ENCODE peak calls at places on chromosomes 13 and 19, in five cellular contexts. M is neuronal stem cell, Q is H1, S is IMR-90, O is mesenchymal stem cell. H is an unnamed sample.

GRCh38 chr19:55585658-55586339 is 5.2 kb upstream of the ZNF579 start:
- DNase-seq in M (peak), S (peak), O (peak), Q (no peak), H (no peak)

GRCh38 chr19:45492627-45493470 is 4.0 kb downstream of the RTN2 start:
- DNase-seq in O (peak), M (no peak), Q (no peak), S (peak), H (peak)

GRCh38 chr19:46602392-46603194 is 1.5 kb downstream of the CALM3 start:
- DNase-seq in S (no peak), Q (no peak), M (no peak), O (no peak), H (no peak)

GRCh38 chr19:21694171-21694906 is 73.0 kb downstream of the ZNF100 start:
- DNase-seq in O (no peak), M (no peak), Q (no peak), S (no peak), H (no peak)

GRCh38 chr19:8610041-8610927 is at the start of gene ADAMTS10:
- DNase-seq in O (no peak), Q (no peak), S (peak), M (no peak), H (no peak)

GRCh38 chr19:35031072-35031881 is 1.0 kb downstream of the SCN1B start:
- DNase-seq in M (no peak), O (peak), S (peak), Q (no peak), H (peak)

GRCh38 chr19:19486343-19487076 is 28.8 kb downstream of the TSSK6 start:
- DNase-seq in Q (no peak), S (no peak), M (no peak), O (no peak), H (peak)

GRCh38 chr13:110274687-110275086 is 32.3 kb downstream of the COL4A1 start:
- DNase-seq in O (no peak), S (no peak), M (no peak), Q (no peak), H (peak)

GRCh38 chr19:35184267-35184666 is 29.7 kb downstream of the FXYD5 start:
- DNase-seq in O (no peak), M (no peak), S (no peak), Q (no peak), H (no peak)

GRCh38 chr13:75547917-75548316 is 1.7 kb upstream of the UCHL3 start:
- DNase-seq in Q (no peak), M (no peak), O (no peak), S (peak), H (peak)

GRCh38 chr13:75544681-75545333 is 4.8 kb upstream of the UCHL3 start:
- DNase-seq in Q (no peak), S (peak), O (peak), M (no peak), H (peak)

GRCh38 chr13:75550159-75550567 is 572 bp downstream of the UCHL3 start:
- DNase-seq in Q (no peak), O (peak), M (no peak), S (peak), H (peak)

GRCh38 chr13:75554981-75555380 is 5.4 kb downstream of the UCHL3 start:
- DNase-seq in Q (no peak), O (no peak), M (no peak), S (peak), H (no peak)

DNA sequence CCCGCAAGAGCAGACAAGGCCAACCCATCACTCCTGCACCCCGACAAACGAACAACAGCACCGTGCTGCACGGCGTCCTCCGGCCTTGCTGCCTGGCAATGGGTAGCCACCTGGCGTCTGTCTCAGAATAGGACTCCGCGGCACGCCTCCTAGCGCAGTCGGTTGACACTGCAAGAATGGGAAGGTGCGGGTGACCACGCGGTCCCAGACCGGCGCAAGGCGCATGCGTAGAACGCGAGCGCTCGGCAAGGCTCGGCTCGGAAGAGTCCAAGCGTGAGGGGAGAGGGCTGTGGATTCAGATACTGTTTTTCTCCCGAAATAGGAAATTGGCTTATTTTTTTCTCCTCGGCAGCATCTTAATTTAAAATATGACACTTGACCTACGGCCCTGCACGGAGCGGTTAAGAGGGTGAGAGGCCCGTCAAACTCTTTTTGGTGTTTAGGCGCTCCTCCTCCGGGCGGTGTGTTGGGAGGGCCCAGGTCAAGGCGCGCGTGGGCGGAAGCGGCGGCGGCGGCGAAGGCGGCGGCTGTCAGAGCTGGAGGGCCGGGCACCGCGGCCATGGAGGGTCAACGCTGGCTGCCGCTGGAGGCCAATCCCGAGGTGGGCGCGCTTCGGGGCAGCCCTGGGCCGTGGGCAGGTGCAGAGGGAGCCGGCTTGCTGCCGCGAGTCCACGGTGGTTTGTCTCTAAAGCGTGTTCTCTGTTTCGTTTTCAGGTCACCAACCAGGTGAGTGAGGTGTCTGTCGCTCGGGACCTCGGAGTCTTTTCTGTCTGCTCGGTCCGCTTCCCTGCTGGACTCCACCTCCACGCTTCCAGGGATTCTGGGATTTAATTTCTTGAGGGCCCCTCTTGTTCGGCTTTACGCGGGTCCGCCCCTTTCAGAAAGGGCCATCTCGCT is at the start of gene UCHL3:
- DNase-seq in S (peak), M (peak), Q (peak), O (peak), H (peak)
- H3K18ac ChIP-seq in S (peak), M (peak), Q (peak), O (peak), H (peak)

GRCh38 chr13:100543872-100544602 is 44.6 kb downstream of the GGACT start:
- DNase-seq in Q (no peak), M (no peak), S (no peak), O (no peak), H (no peak)
- H3K4me3 ChIP-seq in Q (no peak), M (no peak), S (no peak), O (no peak), H (no peak)

GRCh38 chr19:31416548-31416947 is 67.3 kb upstream of the TSHZ3 start:
- DNase-seq in O (no peak), S (no peak), Q (no peak), M (no peak), H (no peak)
- H4K91ac ChIP-seq in O (no peak), S (no peak), Q (peak), M (no peak), H (no peak)

DNA sequence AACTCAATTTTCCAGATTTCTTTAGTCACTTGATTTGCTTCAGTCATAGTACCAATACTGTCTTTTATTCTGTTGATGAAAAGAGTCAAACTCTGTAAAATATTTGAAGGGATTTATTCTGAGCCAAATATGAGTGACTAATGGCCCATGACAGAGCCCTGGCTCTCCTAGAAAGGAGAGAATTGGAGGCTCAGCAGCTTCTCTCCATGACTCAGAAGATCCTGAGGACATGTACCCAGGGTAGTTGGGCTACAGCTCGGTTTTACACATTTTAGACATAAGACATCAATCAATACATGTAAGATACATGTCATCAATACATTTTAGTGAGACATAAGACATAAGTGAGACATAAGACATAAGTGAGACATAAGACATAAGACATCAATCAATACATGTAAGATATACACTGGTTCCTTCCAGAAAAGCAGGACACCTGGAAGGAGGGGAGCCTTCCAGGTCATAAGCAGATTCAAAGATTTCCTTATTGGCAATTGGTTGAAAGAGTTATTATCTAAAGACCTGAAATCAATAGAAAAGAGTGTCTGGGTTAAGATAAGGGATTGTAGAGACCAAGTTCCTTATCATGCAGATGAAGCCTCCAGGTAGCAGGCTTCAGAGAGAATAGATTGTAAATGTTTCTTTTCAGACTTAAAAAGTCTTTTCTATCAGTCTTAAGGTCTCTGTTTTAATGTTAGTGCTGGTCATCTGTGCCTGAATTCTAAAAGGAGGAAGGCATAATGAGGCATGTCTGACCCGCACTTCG is 179.8 kb upstream of the RFC3 start:
- DNase-seq in Q (no peak), O (peak), S (peak), M (no peak), H (peak)
- H3K18ac ChIP-seq in Q (no peak), O (peak), S (peak), M (no peak), H (no peak)

DNA sequence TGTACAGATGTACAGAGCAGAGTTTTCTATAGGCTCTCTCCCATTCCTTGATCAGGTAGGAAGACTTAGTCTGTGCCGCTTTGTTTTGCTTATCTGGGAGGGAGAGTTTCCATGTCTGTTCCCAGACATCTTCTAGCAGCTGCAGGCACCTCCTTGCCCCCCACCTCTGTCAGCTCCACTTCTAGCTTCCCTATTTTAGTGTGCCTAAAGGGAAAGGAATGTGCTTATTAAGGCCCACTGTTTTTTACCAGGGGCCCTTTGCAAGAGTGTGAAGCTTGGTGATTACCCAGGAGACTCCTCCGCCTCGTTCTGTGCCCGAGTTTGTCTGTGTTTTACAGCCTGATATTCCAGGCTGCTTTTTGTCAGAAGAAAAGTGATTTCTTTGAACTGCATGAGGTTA is 1984.4 kb downstream of the OLFM4 start:
- DNase-seq in M (no peak), Q (no peak), O (no peak), S (no peak), H (no peak)
- H3K4me3 ChIP-seq in M (no peak), Q (no peak), O (no peak), S (no peak), H (no peak)